ENCODE peak calls at places on chromosome 1, in five cellular contexts. R, F, S, A and I are unnamed samples.

GRCh38 chr1:26517766-26518049 is 11.9 kb upstream of the RPS6KA1 start:
- DNase-seq in R (no peak), F (no peak), A (no peak), S (no peak), I (no peak)

GRCh38 chr1:1274299-1274930 is 761 bp upstream of the UBE2J2 start:
- DNase-seq in R (peak), A (no peak), F (no peak), S (no peak), I (no peak)

GRCh38 chr1:14571810-14572767 is 26.4 kb upstream of the KAZN start:
- DNase-seq in A (no peak), S (no peak), R (no peak), F (no peak), I (no peak)

GRCh38 chr1:21270086-21270689 is 20.1 kb downstream of the ECE1 start:
- DNase-seq in F (peak), A (peak), S (peak), R (peak), I (peak)

GRCh38 chr1:7549693-7550161 is 221.4 kb upstream of the VAMP3 start:
- DNase-seq in A (no peak), F (no peak), S (no peak), R (no peak), I (no peak)

GRCh38 chr1:166017395-166017794 is 149.4 kb downstream of the FAM78B start:
- DNase-seq in A (no peak), S (no peak), R (no peak), F (no peak), I (no peak)

GRCh38 chr1:67573481-67573880 is 111.5 kb upstream of the GADD45A start:
- DNase-seq in S (no peak), R (no peak), A (no peak), F (no peak), I (no peak)

GRCh38 chr1:16266411-16267118 is 29.6 kb upstream of the CPLANE2 start:
- DNase-seq in S (no peak), F (no peak), A (no peak), R (no peak), I (no peak)

GRCh38 chr1:100627018-100627716 is 89.2 kb downstream of the GPR88 start:
- DNase-seq in F (peak), R (no peak), S (no peak), A (no peak), I (no peak)

GRCh38 chr1:86992790-86993189 is 78.4 kb downstream of the HS2ST1 start:
- DNase-seq in F (no peak), A (no peak), R (no peak), S (no peak), I (no peak)

GRCh38 chr1:204077979-204078696 is 5.2 kb downstream of the SOX13 start:
- DNase-seq in R (no peak), S (no peak), A (no peak), F (no peak), I (no peak)

GRCh38 chr1:162003825-162004205 is 19.9 kb downstream of the OLFML2B start:
- DNase-seq in A (no peak), F (peak), R (no peak), S (no peak), I (no peak)